ENCODE peak calls at places on chromosomes 11 and 22, in four cellular contexts. C is SK-N-SH, O is HCT116, G is K562. R is an unnamed sample.
A peak's percentile ranks its signal among the peaks of the same experiment; 100 is the strongest.

GRCh38 chr11:1837171-1838076 is 1.4 kb upstream of the TNNI2 start:
- DNase-seq in C (peak; percentile 97), O (no peak), G (peak; percentile 84), R (no peak)

GRCh38 chr22:49291169-49291568 is 536.5 kb downstream of the BRD1 start:
- DNase-seq in C (no peak), O (no peak), G (no peak), R (no peak)

GRCh38 chr11:31798057-31799035 is 12.8 kb downstream of the PAX6 start:
- DNase-seq in C (peak; percentile 67), O (no peak), G (no peak), R (no peak)

GRCh38 chr11:118610773-118611432 is 3.5 kb downstream of the PHLDB1 start:
- DNase-seq in C (no peak), O (no peak), G (peak; percentile 73), R (peak; percentile 83)

GRCh38 chr11:64536396-64536935 is 54.6 kb upstream of the SLC22A12 start:
- DNase-seq in C (no peak), O (no peak), G (no peak), R (no peak)

GRCh38 chr11:117186431-117186761 is 7.9 kb downstream of the SIDT2 start:
- DNase-seq in C (no peak), O (no peak), G (no peak), R (no peak)

GRCh38 chr11:61787928-61788491 is 4.4 kb downstream of the TMEM258 start:
- DNase-seq in C (peak; percentile 74), O (peak; percentile 48), G (peak; percentile 60), R (peak; percentile 65)

GRCh38 chr11:46240861-46241260 is 36.6 kb upstream of the CREB3L1 start:
- DNase-seq in C (no peak), O (no peak), G (no peak), R (no peak)

GRCh38 chr11:83156996-83157754 is at the start of gene PCF11:
- DNase-seq in C (no peak), O (no peak), G (peak; percentile 55), R (no peak)

GRCh38 chr11:94933225-94934130 is 39.9 kb downstream of the CWC15 start:
- DNase-seq in C (peak; percentile 35), O (no peak), G (no peak), R (no peak)

GRCh38 chr11:116687458-116688201 is 85.2 kb downstream of the BUD13 start:
- DNase-seq in C (peak; percentile 16), O (no peak), G (no peak), R (no peak)

GRCh38 chr22:31106651-31107205 is 640 bp downstream of the SELENOM start:
- DNase-seq in C (no peak), O (no peak), G (no peak), R (peak; percentile 38)

GRCh38 chr11:83483808-83484207 is 197.6 kb upstream of the CCDC90B start:
- DNase-seq in C (no peak), O (no peak), G (no peak), R (no peak)

GRCh38 chr22:32745251-32745995 is 56.1 kb upstream of the TIMP3 start:
- DNase-seq in C (peak; percentile 78), O (peak; percentile 70), G (no peak), R (peak; percentile 24)

GRCh38 chr11:58659404-58659803 is 36.9 kb downstream of the CNTF start:
- DNase-seq in C (no peak), O (peak; percentile 59), G (no peak), R (no peak)

GRCh38 chr11:59614277-59615131 is 1.1 kb downstream of the OSBP start:
- DNase-seq in C (no peak), O (no peak), G (peak; percentile 32), R (peak; percentile 21)

GRCh38 chr11:76791861-76792260 is 8.7 kb downstream of the TSKU start:
- DNase-seq in C (no peak), O (no peak), G (no peak), R (no peak)

GRCh38 chr11:65982824-65983588 is 19.0 kb downstream of the EIF1AD start:
- DNase-seq in C (peak; percentile 11), O (no peak), G (no peak), R (no peak)

GRCh38 chr22:23845661-23846469 is 7.1 kb upstream of the DERL3 start:
- DNase-seq in C (peak; percentile 46), O (no peak), G (no peak), R (no peak)

GRCh38 chr11:65915821-65916251 is 3.0 kb downstream of the C11orf68 start:
- DNase-seq in C (no peak), O (peak; percentile 89), G (peak; percentile 53), R (no peak)

GRCh38 chr22:27308513-27308912 is 493.0 kb downstream of the MN1 start:
- DNase-seq in C (no peak), O (no peak), G (no peak), R (no peak)

GRCh38 chr11:47916361-47916841 is 64.0 kb upstream of the PTPRJ start:
- DNase-seq in C (peak; percentile 32), O (no peak), G (peak; percentile 69), R (peak; percentile 55)

GRCh38 chr11:114291381-114291780 is 4.8 kb upstream of the NNMT start:
- DNase-seq in C (no peak), O (no peak), G (no peak), R (no peak)

GRCh38 chr11:43521471-43521870 is 159.1 kb upstream of the HSD17B12 start:
- DNase-seq in C (no peak), O (no peak), G (no peak), R (no peak)

GRCh38 chr11:57792060-57792541 is 30.5 kb downstream of the CTNND1 start:
- DNase-seq in C (no peak), O (no peak), G (no peak), R (peak; percentile 45)

GRCh38 chr22:30969532-30970355 is 679 bp downstream of the TUG1 start:
- DNase-seq in C (no peak), O (no peak), G (peak; percentile 62), R (peak; percentile 44)

DNA sequence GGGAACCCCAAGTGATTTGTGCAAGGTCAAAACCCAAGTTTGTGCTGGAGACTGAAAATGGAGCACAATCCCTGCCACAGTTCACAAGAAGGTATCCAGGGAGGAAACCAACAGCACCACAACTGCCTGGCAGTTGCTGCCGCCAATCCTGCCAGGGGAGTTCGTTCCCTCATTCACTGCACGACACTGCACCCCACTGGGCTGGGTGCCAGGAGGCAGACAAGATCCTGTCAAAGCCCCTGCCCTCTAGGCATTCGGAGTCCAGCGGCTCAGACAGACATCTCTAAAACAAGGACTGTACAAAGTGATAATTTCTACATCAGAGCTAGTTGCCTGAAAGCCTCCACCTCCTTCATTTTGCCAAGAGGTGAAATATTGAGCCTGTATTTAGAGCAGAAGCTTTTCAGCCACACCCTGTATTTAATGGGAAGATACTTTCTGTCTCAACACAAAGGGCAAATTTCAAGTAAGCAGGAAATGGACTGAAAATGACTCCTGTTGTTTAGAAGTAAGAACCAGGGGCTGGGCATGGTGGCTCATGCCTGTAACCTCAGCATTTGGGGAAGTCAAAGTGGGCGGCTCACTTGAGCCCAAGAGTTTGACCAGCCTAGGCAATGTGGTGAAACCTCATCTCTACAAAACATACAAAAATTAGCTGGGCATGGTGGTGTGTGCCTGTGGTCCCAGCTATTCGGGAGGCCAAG is 277.4 kb upstream of the NARS2 start:
- DNase-seq in C (peak; percentile 72), O (no peak), G (no peak), R (no peak)
- TF ChIP-seq JUND in C (no peak), O (no peak), G (no peak), R (no peak)

GRCh38 chr11:17476317-17477083 is at the start of gene ABCC8:
- DNase-seq in C (peak; percentile 83), O (no peak), G (no peak), R (no peak)
- TF ChIP-seq JUND in C (no peak), O (no peak), G (no peak), R (no peak)

DNA sequence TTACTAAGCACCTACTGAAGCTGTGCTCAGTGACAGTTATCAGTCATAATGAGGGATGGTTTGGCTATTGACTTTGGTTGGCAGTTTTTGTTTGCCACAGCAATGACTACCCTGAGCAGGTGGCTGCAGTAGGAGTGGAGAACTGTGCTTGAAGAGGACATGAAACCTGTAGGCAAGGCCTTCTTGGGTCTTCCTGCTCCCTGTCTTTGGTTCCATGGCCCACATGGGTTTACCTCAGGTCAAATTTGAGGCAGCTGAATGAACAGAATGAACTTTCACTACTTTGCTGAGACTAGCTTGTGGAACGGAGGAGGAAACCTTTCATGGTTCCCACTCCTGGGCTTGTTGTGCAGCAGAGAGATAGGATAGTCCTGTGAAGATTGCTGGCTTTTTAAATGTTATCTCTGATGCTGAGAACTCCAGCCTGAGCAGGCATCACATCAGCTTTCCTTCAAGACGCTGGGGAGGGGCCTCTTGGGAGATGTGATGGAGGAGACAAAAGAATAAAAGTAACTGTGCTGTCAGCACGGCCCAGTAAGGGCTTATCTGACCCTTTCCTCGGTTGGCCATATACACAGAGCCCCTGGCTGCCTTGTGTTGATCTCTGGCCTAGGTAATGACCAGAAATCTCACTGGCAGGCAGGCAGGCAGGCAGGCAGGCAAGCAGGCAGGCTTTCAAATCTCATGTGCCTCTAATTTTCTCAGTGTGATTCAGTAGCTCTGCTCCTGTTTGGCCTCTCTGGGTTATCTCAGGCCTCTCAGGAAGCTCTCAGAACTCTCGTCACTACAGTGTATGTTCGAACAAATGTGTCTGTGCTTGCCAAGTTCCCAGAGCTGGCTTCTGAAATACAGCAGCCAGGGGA is 12.0 kb downstream of the STIM1 start:
- DNase-seq in C (peak; percentile 34), O (no peak), G (peak; percentile 75), R (no peak)
- TF ChIP-seq JUND in C (no peak), O (no peak), G (peak; percentile 61), R (no peak)

DNA sequence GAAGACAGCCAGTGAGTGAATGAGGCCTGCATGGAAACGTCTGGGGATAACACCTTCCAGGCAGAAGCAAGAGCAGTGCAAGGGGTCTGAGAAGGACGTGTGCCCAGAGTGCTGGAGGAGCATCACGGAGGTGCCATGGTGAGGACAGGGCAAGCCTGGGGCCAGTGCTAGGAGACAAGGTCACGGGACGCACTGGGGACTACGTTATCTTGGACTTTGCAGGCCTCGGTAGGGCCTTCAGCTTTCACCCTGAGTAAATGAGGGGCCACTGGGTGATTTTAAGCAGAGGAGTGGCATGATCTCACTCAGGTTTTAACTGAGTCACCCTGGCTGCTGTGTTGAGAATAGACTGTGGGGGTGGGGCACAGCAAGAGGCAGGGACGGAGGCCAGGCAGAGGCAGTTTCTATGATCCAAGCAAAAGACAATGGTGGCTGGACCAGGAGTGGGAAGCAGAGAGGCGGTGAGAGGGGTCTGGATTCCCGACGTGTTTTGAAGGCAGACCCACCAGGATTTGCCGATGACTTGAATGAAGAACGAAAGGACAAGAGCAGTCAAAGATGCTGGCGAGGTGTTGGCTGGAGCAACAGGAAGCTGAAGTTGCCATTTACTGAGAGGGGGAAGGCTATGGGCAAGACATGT is 102.7 kb upstream of the PARVA start:
- DNase-seq in C (no peak), O (no peak), G (peak; percentile 71), R (no peak)
- TF ChIP-seq JUND in C (no peak), O (no peak), G (peak; percentile 89), R (no peak)

GRCh38 chr22:36613958-36614357 is 85.0 kb upstream of the EIF3D start:
- DNase-seq in C (no peak), O (no peak), G (no peak), R (no peak)

GRCh38 chr22:36610056-36610455 is 81.1 kb upstream of the EIF3D start:
- DNase-seq in C (no peak), O (no peak), G (no peak), R (no peak)

GRCh38 chr22:36611241-36611976 is 82.4 kb upstream of the EIF3D start:
- DNase-seq in C (no peak), O (no peak), G (no peak), R (no peak)

GRCh38 chr22:36610567-36610966 is 81.6 kb upstream of the EIF3D start:
- DNase-seq in C (no peak), O (no peak), G (no peak), R (no peak)

DNA sequence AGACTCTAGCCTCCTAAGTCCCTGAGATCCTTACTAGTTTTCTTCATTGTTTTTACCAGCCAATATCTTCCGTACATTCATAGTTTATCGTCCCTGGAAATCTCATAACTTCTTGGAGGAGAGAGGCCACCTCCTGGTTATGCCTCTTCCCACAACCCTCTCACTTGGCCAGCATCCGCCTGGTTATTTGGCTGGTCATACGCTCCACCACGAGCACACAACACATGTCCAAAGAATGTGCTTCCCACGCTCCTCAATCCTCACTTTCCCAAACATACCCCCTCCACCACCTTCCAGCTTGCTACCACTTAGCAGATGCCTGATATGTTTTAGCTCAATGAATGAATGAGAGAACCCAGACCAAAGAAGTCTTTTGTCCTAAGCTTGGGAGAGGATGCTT is 83.5 kb upstream of the EIF3D start:
- DNase-seq in C (no peak), O (no peak), G (no peak), R (no peak)
- TF ChIP-seq JUND in C (no peak), O (no peak), G (no peak), R (no peak)

R was measured in T47D.